ENCODE peak calls at places on chromosomes 2 and 18, in eight cellular contexts. F is body of pancreas, S is NCI-H2227 treated with DMSO at 0.1 percent for 48 hours, P is M059J, L is activated T-helper 1 cell treated with Interleukin-2 at 50 U/mL for 16 hours, H is lower lobe of right lung, R is uterus, C is K562. O is an unnamed sample.

GRCh38 chr2:19863303-19864041 is 38.3 kb downstream of the TTC32 start:
- DNase-seq in F (peak), S (peak), P (peak), L (peak), H (peak), R (peak), C (peak), O (peak)

GRCh38 chr2:232776435-232776834 is at the start of gene KCNJ13:
- DNase-seq in F (no peak), S (peak), P (no peak), L (no peak), H (no peak), R (no peak), C (peak), O (no peak)

GRCh38 chr2:149720615-149721014 is 133.0 kb upstream of the MMADHC start:
- DNase-seq in F (no peak), S (no peak), P (no peak), L (no peak), H (no peak), R (no peak), C (no peak), O (no peak)

GRCh38 chr2:238895901-238896600 is 48.2 kb downstream of the TWIST2 start:
- DNase-seq in F (peak), S (no peak), P (peak), L (no peak), H (no peak), R (peak), C (no peak), O (no peak)

GRCh38 chr2:109555346-109555900 is 58.3 kb downstream of the SEPTIN10 start:
- DNase-seq in F (no peak), S (no peak), P (no peak), L (no peak), H (no peak), R (no peak), C (no peak), O (no peak)

GRCh38 chr2:239936838-239937581 is 88.1 kb downstream of the NDUFA10 start:
- DNase-seq in F (peak), S (no peak), P (no peak), L (no peak), H (peak), R (peak), C (no peak), O (no peak)

GRCh38 chr18:5983479-5983878 is 88.2 kb upstream of the TMEM200C start:
- DNase-seq in F (no peak), S (no peak), P (no peak), L (no peak), H (no peak), R (no peak), C (no peak), O (no peak)

GRCh38 chr2:219207884-219208740 is 1.5 kb downstream of the ZFAND2B start:
- DNase-seq in F (no peak), S (peak), P (peak), L (no peak), H (no peak), R (no peak), C (no peak), O (no peak)